ENCODE peak calls at places on chromosomes 5 and 9, in four cellular contexts. One of them, this sample, is unnamed.

GRCh38 chr5:137498736-137499505 is at the start of gene SPOCK1:
- DNase-seq in activated naive CD4-positive, alpha-beta T cell: peak
- DNase-seq in Panc1: no peak
- DNase-seq in ACHN: peak
- DNase-seq in this sample: no peak

GRCh38 chr9:89113851-89114250 is 64.8 kb downstream of the SHC3 start:
- DNase-seq in activated naive CD4-positive, alpha-beta T cell: no peak
- DNase-seq in Panc1: no peak
- DNase-seq in ACHN: no peak
- DNase-seq in this sample: no peak

GRCh38 chr9:2317591-2317990 is 302.4 kb downstream of the SMARCA2 start:
- DNase-seq in activated naive CD4-positive, alpha-beta T cell: no peak
- DNase-seq in Panc1: no peak
- DNase-seq in ACHN: no peak
- DNase-seq in this sample: peak

GRCh38 chr9:101877439-101877838 is 139.0 kb upstream of the GRIN3A start:
- DNase-seq in activated naive CD4-positive, alpha-beta T cell: no peak
- DNase-seq in Panc1: no peak
- DNase-seq in ACHN: no peak
- DNase-seq in this sample: no peak

GRCh38 chr5:171954721-171955120 is 51.7 kb downstream of the FBXW11 start:
- DNase-seq in activated naive CD4-positive, alpha-beta T cell: no peak
- DNase-seq in Panc1: peak
- DNase-seq in ACHN: peak
- DNase-seq in this sample: no peak

GRCh38 chr5:25025836-25026235 is 381.1 kb upstream of the CDH10 start:
- DNase-seq in activated naive CD4-positive, alpha-beta T cell: no peak
- DNase-seq in Panc1: no peak
- DNase-seq in ACHN: no peak
- DNase-seq in this sample: no peak

GRCh38 chr9:137076636-137077009 is 694 bp upstream of the UAP1L1 start:
- DNase-seq in activated naive CD4-positive, alpha-beta T cell: no peak
- DNase-seq in Panc1: no peak
- DNase-seq in ACHN: no peak
- DNase-seq in this sample: no peak

GRCh38 chr5:132439521-132440206 is 50.9 kb downstream of the IRF1 start:
- DNase-seq in activated naive CD4-positive, alpha-beta T cell: no peak
- DNase-seq in Panc1: no peak
- DNase-seq in ACHN: no peak
- DNase-seq in this sample: peak

GRCh38 chr5:147189109-147189424 is 45.8 kb upstream of the STK32A start:
- DNase-seq in activated naive CD4-positive, alpha-beta T cell: no peak
- DNase-seq in Panc1: no peak
- DNase-seq in ACHN: no peak
- DNase-seq in this sample: no peak

GRCh38 chr5:173920866-173921265 is 32.7 kb downstream of the CPEB4 start:
- DNase-seq in activated naive CD4-positive, alpha-beta T cell: no peak
- DNase-seq in Panc1: no peak
- DNase-seq in ACHN: no peak
- DNase-seq in this sample: no peak

GRCh38 chr9:5428172-5428571 is 9.6 kb downstream of the PLGRKT start:
- DNase-seq in activated naive CD4-positive, alpha-beta T cell: no peak
- DNase-seq in Panc1: no peak
- DNase-seq in ACHN: no peak
- DNase-seq in this sample: no peak